ENCODE peak calls at places on chromosomes 3 and 15, in four cellular contexts. H, S, R and J are unnamed samples.

GRCh38 chr3:124542483-124542882 is 187.8 kb upstream of the UMPS start:
- ATAC-seq in H (no peak), S (no peak), R (no peak), J (no peak)

GRCh38 chr3:132286035-132286434 is 31.2 kb upstream of the ACP3 start:
- ATAC-seq in H (no peak), S (no peak), R (no peak), J (no peak)

GRCh38 chr15:75578206-75578947 is 738 bp downstream of the PTPN9 start:
- ATAC-seq in S (peak), H (peak), R (peak), J (peak)

GRCh38 chr3:126025862-126026261 is 56.9 kb downstream of the ROPN1B start:
- ATAC-seq in R (no peak), H (no peak), S (no peak), J (peak)

GRCh38 chr15:99496302-99496629 is 69.5 kb upstream of the MEF2A start:
- ATAC-seq in H (no peak), S (peak), R (no peak), J (peak)

GRCh38 chr3:31174055-31174454 is 279.6 kb upstream of the GADL1 start:
- ATAC-seq in H (no peak), R (no peak), S (no peak), J (no peak)

GRCh38 chr15:29055876-29056275 is 170.1 kb downstream of the APBA2 start:
- ATAC-seq in R (no peak), H (no peak), S (no peak), J (no peak)

GRCh38 chr15:65632780-65633384 is 11.1 kb downstream of the SLC24A1 start:
- ATAC-seq in R (no peak), S (no peak), H (no peak), J (no peak)

GRCh38 chr15:68333775-68334470 is 56.4 kb downstream of the FEM1B start:
- ATAC-seq in S (no peak), H (no peak), R (no peak), J (no peak)

GRCh38 chr15:96014939-96015338 is 315.6 kb upstream of the NR2F2 start:
- ATAC-seq in R (no peak), S (no peak), H (no peak), J (no peak)

GRCh38 chr3:12120374-12121140 is 38.2 kb downstream of the TIMP4 start:
- ATAC-seq in R (peak), S (no peak), H (no peak), J (peak)